ENCODE peak calls at places on chromosome 10, in five cellular contexts. K is hippocampal formation, O is astrocyte of the spinal cord, Z is mesenchymal stem cell, U is pons. M is an unnamed sample.

GRCh38 chr10:129954916-129955315 is 9.2 kb downstream of the EBF3 start:
- DNase-seq in O (no peak), Z (no peak), U (no peak), K (no peak), M (no peak)

GRCh38 chr10:921471-922414 is 9.8 kb downstream of the LARP4B start:
- DNase-seq in O (peak), U (no peak), K (no peak), Z (peak), M (no peak)

GRCh38 chr10:3217301-3217700 is 44.7 kb upstream of the PITRM1 start:
- DNase-seq in O (peak), K (no peak), U (no peak), Z (peak), M (no peak)

GRCh38 chr10:99555371-99556224 is 22.9 kb downstream of the NKX2-3 start:
- DNase-seq in U (no peak), K (no peak), O (no peak), Z (peak), M (no peak)

GRCh38 chr10:75683158-75683557 is 251.7 kb downstream of the LRMDA start:
- DNase-seq in O (no peak), U (no peak), Z (no peak), K (no peak), M (no peak)

GRCh38 chr10:20933705-20934104 is 36.6 kb upstream of the NEBL start:
- DNase-seq in K (no peak), Z (no peak), U (no peak), O (no peak), M (no peak)

GRCh38 chr10:110547139-110547761 is 20.2 kb upstream of the SMC3 start:
- DNase-seq in O (peak), K (peak), U (peak), Z (peak), M (peak)

GRCh38 chr10:110577056-110577455 is 9.6 kb downstream of the SMC3 start:
- DNase-seq in Z (no peak), O (no peak), U (no peak), K (no peak), M (no peak)

GRCh38 chr10:91201213-91201996 is 19.1 kb upstream of the PCGF5 start:
- DNase-seq in K (no peak), Z (no peak), O (peak), U (no peak), M (no peak)

GRCh38 chr10:44325157-44325556 is 59.7 kb downstream of the CXCL12 start:
- DNase-seq in K (no peak), Z (no peak), O (no peak), U (no peak), M (peak)

GRCh38 chr10:132618158-132618924 is 80.8 kb downstream of the INPP5A start:
- DNase-seq in K (no peak), O (no peak), Z (no peak), U (no peak), M (no peak)

GRCh38 chr10:48670978-48671913 is 13.4 kb upstream of the WDFY4 start:
- DNase-seq in K (no peak), Z (no peak), U (no peak), O (no peak), M (no peak)

GRCh38 chr10:49737474-49738201 is 24.5 kb downstream of the OGDHL start:
- DNase-seq in K (no peak), O (no peak), Z (no peak), U (no peak), M (no peak)

GRCh38 chr10:21519981-21520436 is 5.5 kb downstream of the SKIDA1 start:
- DNase-seq in Z (peak), K (no peak), U (peak), O (peak), M (peak)

GRCh38 chr10:102595293-102595692 is 49.0 kb upstream of the TRIM8 start:
- DNase-seq in U (peak), O (no peak), Z (no peak), K (no peak), M (no peak)